ENCODE peak calls at places on chromosome 16, in five cellular contexts. L is endodermal cell, D is B cell, H is kidney, R is tibial artery. O is an unnamed sample.
A peak's percentile ranks its signal among the peaks of the same experiment; 100 is the strongest.

GRCh38 chr16:68093816-68094613 is 8.8 kb downstream of the NFATC3 start:
- DNase-seq in D (no peak), R (no peak), L (no peak), H (no peak), O (no peak)

GRCh38 chr16:13997933-13998332 is 73.2 kb upstream of the MRTFB start:
- DNase-seq in R (no peak), L (no peak), H (no peak), D (peak; percentile 45), O (peak; percentile 43)

GRCh38 chr16:27322858-27323780 is 9.3 kb downstream of the IL4R start:
- DNase-seq in H (peak; percentile 51), R (peak; percentile 25), D (no peak), L (peak; percentile 35), O (no peak)

GRCh38 chr16:14011006-14011405 is 60.1 kb upstream of the MRTFB start:
- DNase-seq in L (no peak), D (no peak), R (no peak), H (no peak), O (no peak)

GRCh38 chr16:48451323-48451722 is 66.1 kb upstream of the SIAH1 start:
- DNase-seq in L (no peak), H (no peak), D (no peak), R (no peak), O (no peak)

GRCh38 chr16:82439678-82440293 is 187.0 kb upstream of the CDH13 start:
- DNase-seq in L (peak; percentile 73), R (no peak), D (no peak), H (no peak), O (peak; percentile 24)

GRCh38 chr16:48352648-48353347 is 32.4 kb downstream of the SIAH1 start:
- DNase-seq in R (no peak), L (no peak), H (no peak), D (no peak), O (no peak)

GRCh38 chr16:85359147-85359822 is 247.0 kb upstream of the CIBAR2 start:
- DNase-seq in H (no peak), R (no peak), L (no peak), D (no peak), O (no peak)

GRCh38 chr16:5706206-5706605 is 608.6 kb upstream of the EEF2KMT start:
- DNase-seq in L (no peak), D (no peak), H (no peak), R (no peak), O (no peak)

GRCh38 chr16:13262270-13263090 is 361.1 kb downstream of the SHISA9 start:
- DNase-seq in D (no peak), R (no peak), H (no peak), L (no peak), O (no peak)

GRCh38 chr16:23504453-23505179 is 5.7 kb downstream of the GGA2 start:
- DNase-seq in D (no peak), L (peak; percentile 84), H (peak; percentile 81), R (peak; percentile 82), O (peak; percentile 66)

GRCh38 chr16:8632675-8633182 is 11.2 kb downstream of the METTL22 start:
- DNase-seq in L (no peak), H (no peak), D (no peak), R (peak; percentile 69), O (no peak)

GRCh38 chr16:80084614-80085013 is 456.2 kb upstream of the DYNLRB2 start:
- DNase-seq in R (no peak), H (no peak), L (peak; percentile 82), D (no peak), O (no peak)

GRCh38 chr16:10981697-10982216 is 37.4 kb downstream of the CLEC16A start:
- DNase-seq in R (no peak), D (no peak), L (peak; percentile 85), H (no peak), O (peak; percentile 70)

GRCh38 chr16:57721765-57722499 is 13.6 kb upstream of the KATNB1 start:
- DNase-seq in D (no peak), H (no peak), L (peak; percentile 55), R (no peak), O (peak; percentile 30)
- TF ChIP-seq CTCF in D (no peak), H (no peak), L (no peak), R (no peak), O (no peak)

DNA sequence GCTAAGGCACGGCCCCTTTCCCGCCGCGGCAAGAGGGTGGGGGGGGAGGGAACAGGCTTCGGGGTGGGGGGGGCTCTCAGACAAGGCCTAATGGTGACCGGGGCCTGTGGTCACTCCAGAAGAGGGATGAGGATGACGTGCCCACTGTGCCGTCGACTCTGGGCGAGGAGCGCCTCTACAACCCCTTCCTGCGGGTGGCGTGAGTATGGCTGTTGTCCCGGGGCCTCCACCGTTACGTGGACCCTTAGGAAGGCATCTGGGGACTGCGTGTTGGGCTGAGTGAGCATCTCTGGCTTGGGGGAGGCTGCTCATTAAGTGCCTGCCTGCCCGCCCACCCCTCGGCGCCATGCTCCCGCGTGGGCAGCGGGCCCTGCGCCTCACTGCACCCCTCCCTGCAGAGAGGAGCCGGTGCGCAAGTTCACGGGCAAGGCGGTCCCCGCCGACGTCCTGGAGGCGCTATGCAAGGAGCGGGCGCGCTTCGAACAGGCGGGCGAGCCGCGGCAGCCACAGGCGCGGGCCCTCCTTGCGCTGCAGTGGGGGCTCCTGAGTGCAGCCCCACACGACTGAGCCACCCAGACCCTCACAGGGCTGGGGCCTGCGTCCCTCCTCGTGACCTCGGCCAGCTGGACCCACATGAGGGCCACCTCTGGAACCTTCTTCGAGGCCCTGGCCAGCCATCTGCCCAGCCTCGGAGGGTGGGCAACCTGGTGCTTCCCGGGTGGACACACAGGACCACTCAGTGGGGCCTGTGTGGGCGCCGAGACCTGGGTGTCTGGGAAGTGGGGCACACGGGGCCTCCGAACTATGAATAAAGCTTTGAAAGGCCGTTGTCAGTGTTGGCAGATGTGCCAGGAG is 2.2 kb downstream of the HAGHL start:
- DNase-seq in R (no peak), D (no peak), L (peak; percentile 72), H (peak; percentile 81), O (no peak)
- TF ChIP-seq CTCF in R (no peak), D (no peak), L (no peak), H (no peak), O (no peak)

GRCh38 chr16:49838361-49838638 is 17.6 kb downstream of the ZNF423 start:
- DNase-seq in H (no peak), D (peak; percentile 39), L (no peak), R (no peak), O (no peak)
- TF ChIP-seq CTCF in H (no peak), D (no peak), L (no peak), R (no peak), O (no peak)

GRCh38 chr16:2150418-2151187 is 2.2 kb downstream of the RAB26 start:
- DNase-seq in L (peak; percentile 90), H (peak; percentile 73), R (no peak), D (no peak), O (no peak)
- TF ChIP-seq CTCF in L (peak; percentile 33), H (no peak), R (no peak), D (no peak), O (no peak)

GRCh38 chr16:75798714-75799113 is 72.4 kb upstream of the CPHXL start:
- DNase-seq in D (no peak), R (no peak), L (no peak), H (no peak), O (no peak)

GRCh38 chr16:75803753-75804152 is 77.5 kb upstream of the CPHXL start:
- DNase-seq in D (no peak), H (no peak), L (no peak), R (no peak), O (no peak)

GRCh38 chr16:75805946-75806345 is 79.7 kb upstream of the CPHXL start:
- DNase-seq in R (no peak), H (no peak), D (no peak), L (peak; percentile 50), O (no peak)

GRCh38 chr16:75804368-75804767 is 78.1 kb upstream of the CPHXL start:
- DNase-seq in R (no peak), L (no peak), D (no peak), H (no peak), O (no peak)

GRCh38 chr16:75801307-75801706 is 75.0 kb upstream of the CPHXL start:
- DNase-seq in L (no peak), R (no peak), H (no peak), D (no peak), O (no peak)
- TF ChIP-seq CTCF in L (peak; percentile 56), R (no peak), H (no peak), D (no peak), O (no peak)

GRCh38 chr16:74226361-74226979 is 70.1 kb upstream of the PSMD7 start:
- DNase-seq in D (no peak), L (no peak), R (no peak), H (no peak), O (peak; percentile 15)
- TF ChIP-seq CTCF in D (no peak), L (peak; percentile 82), R (peak; percentile 31), H (no peak), O (no peak)